ENCODE peak calls at places on chromosomes 12 and 14, in five cellular contexts. One of them, this sample, is unnamed.

GRCh38 chr12:98970210-98970609 is 325.1 kb downstream of the APAF1 start:
- DNase-seq in breast epithelium: no peak
- DNase-seq in psoas muscle: no peak
- DNase-seq in lung: no peak
- DNase-seq in body of pancreas: no peak
- DNase-seq in this sample: no peak

GRCh38 chr12:124005736-124006581 is 32.9 kb downstream of the ZNF664 start:
- DNase-seq in breast epithelium: no peak
- DNase-seq in psoas muscle: no peak
- DNase-seq in lung: no peak
- DNase-seq in body of pancreas: no peak
- DNase-seq in this sample: no peak

GRCh38 chr14:37601849-37602248 is 6.4 kb downstream of the TTC6 start:
- DNase-seq in breast epithelium: no peak
- DNase-seq in psoas muscle: no peak
- DNase-seq in lung: no peak
- DNase-seq in body of pancreas: no peak
- DNase-seq in this sample: no peak

GRCh38 chr12:109927622-109928021 is 27.5 kb downstream of the TCHP start:
- DNase-seq in breast epithelium: no peak
- DNase-seq in psoas muscle: no peak
- DNase-seq in lung: no peak
- DNase-seq in body of pancreas: peak; percentile 46
- DNase-seq in this sample: no peak

GRCh38 chr14:79584679-79585078 is 626.6 kb downstream of the DIO2 start:
- DNase-seq in breast epithelium: no peak
- DNase-seq in psoas muscle: no peak
- DNase-seq in lung: no peak
- DNase-seq in body of pancreas: peak; percentile 8
- DNase-seq in this sample: no peak

GRCh38 chr12:89621511-89621910 is 87.1 kb downstream of the ATP2B1 start:
- DNase-seq in breast epithelium: no peak
- DNase-seq in psoas muscle: no peak
- DNase-seq in lung: no peak
- DNase-seq in body of pancreas: no peak
- DNase-seq in this sample: no peak

GRCh38 chr14:89293349-89293916 is 123.6 kb downstream of the FOXN3 start:
- DNase-seq in breast epithelium: no peak
- DNase-seq in psoas muscle: no peak
- DNase-seq in lung: no peak
- DNase-seq in body of pancreas: no peak
- DNase-seq in this sample: no peak

GRCh38 chr12:66603458-66603857 is 75.4 kb downstream of the GRIP1 start:
- DNase-seq in breast epithelium: no peak
- DNase-seq in psoas muscle: no peak
- DNase-seq in lung: no peak
- DNase-seq in body of pancreas: peak; percentile 5
- DNase-seq in this sample: no peak

GRCh38 chr12:96812153-96812552 is 94.9 kb upstream of the NEDD1 start:
- DNase-seq in breast epithelium: no peak
- DNase-seq in psoas muscle: no peak
- DNase-seq in lung: no peak
- DNase-seq in body of pancreas: no peak
- DNase-seq in this sample: no peak

GRCh38 chr14:90674043-90674670 is 142.1 kb downstream of the TTC7B start:
- DNase-seq in breast epithelium: no peak
- DNase-seq in psoas muscle: peak; percentile 66
- DNase-seq in lung: no peak
- DNase-seq in body of pancreas: no peak
- DNase-seq in this sample: no peak
- H3K27ac ChIP-seq in breast epithelium: no peak overlapping the region
- H3K27ac ChIP-seq in psoas muscle: peak overlapping the region; percentile 93
- H3K27ac ChIP-seq in lung: peak overlapping the region; percentile 77
- H3K27ac ChIP-seq in body of pancreas: no peak overlapping the region
- H3K27ac ChIP-seq in this sample: no peak overlapping the region

DNA sequence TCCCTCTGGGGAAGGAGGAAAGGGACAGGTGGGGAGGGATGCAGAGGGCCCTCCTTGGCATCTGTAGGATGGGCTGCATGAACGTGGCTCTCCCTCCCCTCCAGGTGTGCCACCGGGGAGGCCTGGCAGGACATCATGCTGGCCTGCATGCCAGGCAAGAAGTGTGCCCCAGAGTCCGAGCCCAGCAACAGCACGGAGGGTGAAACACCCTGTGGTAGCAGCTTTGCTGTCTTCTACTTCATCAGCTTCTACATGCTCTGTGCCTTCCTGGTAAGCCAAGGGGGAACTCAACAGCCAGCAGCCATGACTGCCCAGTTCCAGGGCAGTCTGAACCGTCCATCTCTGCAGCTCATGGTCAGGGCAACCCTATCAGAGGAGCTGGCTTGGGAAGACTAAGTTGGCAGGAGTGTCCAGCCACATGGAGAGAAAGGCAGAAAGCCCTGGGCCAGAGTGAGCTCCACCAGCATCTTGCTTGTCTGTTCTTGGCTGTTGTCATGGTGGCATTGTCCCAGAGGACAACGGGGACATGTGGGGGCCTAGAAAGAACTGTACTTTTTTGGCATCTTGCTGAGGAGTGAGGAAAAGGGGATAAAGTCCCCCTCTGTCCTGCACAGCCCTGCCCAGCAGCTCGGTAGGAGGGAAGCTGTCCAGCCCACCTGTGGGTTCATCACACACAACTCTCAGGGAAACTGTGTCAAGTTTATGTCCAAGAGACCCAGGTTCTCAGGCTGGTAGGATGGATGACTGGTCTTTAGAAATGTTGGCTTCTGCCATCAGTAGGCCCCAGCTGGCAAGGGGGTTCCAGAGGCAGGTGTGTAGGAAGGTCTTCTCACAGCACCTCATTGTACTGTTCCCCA is 129.8 kb upstream of the FKBP4 start:
- DNase-seq in breast epithelium: no peak
- DNase-seq in psoas muscle: no peak
- DNase-seq in lung: no peak
- DNase-seq in body of pancreas: no peak
- DNase-seq in this sample: no peak
- H3K27ac ChIP-seq in breast epithelium: no peak overlapping the region
- H3K27ac ChIP-seq in psoas muscle: no peak overlapping the region
- H3K27ac ChIP-seq in lung: no peak overlapping the region
- H3K27ac ChIP-seq in body of pancreas: no peak overlapping the region
- H3K27ac ChIP-seq in this sample: no peak overlapping the region

GRCh38 chr12:75666980-75667359 is 155.6 kb upstream of the KRR1 start:
- DNase-seq in breast epithelium: no peak
- DNase-seq in psoas muscle: no peak
- DNase-seq in lung: no peak
- DNase-seq in body of pancreas: no peak
- DNase-seq in this sample: no peak
- H3K27ac ChIP-seq in breast epithelium: peak overlapping the region; percentile 36
- H3K27ac ChIP-seq in psoas muscle: no peak overlapping the region
- H3K27ac ChIP-seq in lung: no peak overlapping the region
- H3K27ac ChIP-seq in body of pancreas: no peak overlapping the region
- H3K27ac ChIP-seq in this sample: no peak overlapping the region

GRCh38 chr12:51910168-51910567 is 2.9 kb downstream of the ACVRL1 start:
- DNase-seq in breast epithelium: no peak
- DNase-seq in psoas muscle: no peak
- DNase-seq in lung: no peak
- DNase-seq in body of pancreas: no peak
- DNase-seq in this sample: no peak
- H3K27ac ChIP-seq in breast epithelium: peak overlapping the region; percentile 84
- H3K27ac ChIP-seq in psoas muscle: peak overlapping the region; percentile 49
- H3K27ac ChIP-seq in lung: no peak overlapping the region
- H3K27ac ChIP-seq in body of pancreas: no peak overlapping the region
- H3K27ac ChIP-seq in this sample: peak overlapping the region; percentile 95

DNA sequence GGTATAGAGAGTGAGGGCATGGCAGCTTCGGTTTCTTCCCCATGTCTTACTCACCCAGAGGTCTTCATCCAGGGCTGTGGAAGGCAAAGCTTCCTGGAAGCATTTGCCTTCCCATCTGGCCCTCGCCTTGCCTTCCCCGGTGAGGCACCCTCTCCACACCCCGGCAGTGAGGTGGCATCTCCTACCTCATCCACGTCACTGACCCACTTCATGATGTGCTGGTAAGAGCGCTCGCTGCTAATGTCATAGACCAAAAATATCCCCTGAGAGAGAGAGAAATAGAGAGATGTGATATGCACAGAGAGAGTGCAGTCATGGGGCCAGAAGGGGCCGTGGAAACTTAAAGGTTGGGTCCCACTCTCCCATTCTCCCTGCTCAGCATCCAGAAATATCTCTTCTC is 8.3 kb upstream of the GPX2 start:
- DNase-seq in breast epithelium: no peak
- DNase-seq in psoas muscle: peak; percentile 89
- DNase-seq in lung: no peak
- DNase-seq in body of pancreas: no peak
- DNase-seq in this sample: no peak
- H3K27ac ChIP-seq in breast epithelium: no peak overlapping the region
- H3K27ac ChIP-seq in psoas muscle: peak overlapping the region; percentile 96
- H3K27ac ChIP-seq in lung: peak overlapping the region; percentile 81
- H3K27ac ChIP-seq in body of pancreas: no peak overlapping the region
- H3K27ac ChIP-seq in this sample: no peak overlapping the region

GRCh38 chr12:108567388-108567787 is 5.0 kb downstream of the ISCU start:
- DNase-seq in breast epithelium: no peak
- DNase-seq in psoas muscle: no peak
- DNase-seq in lung: peak; percentile 28
- DNase-seq in body of pancreas: peak; percentile 26
- DNase-seq in this sample: no peak
- H3K27ac ChIP-seq in breast epithelium: peak overlapping the region; percentile 65
- H3K27ac ChIP-seq in psoas muscle: peak overlapping the region; percentile 32
- H3K27ac ChIP-seq in lung: no peak overlapping the region
- H3K27ac ChIP-seq in body of pancreas: no peak overlapping the region
- H3K27ac ChIP-seq in this sample: no peak overlapping the region

DNA sequence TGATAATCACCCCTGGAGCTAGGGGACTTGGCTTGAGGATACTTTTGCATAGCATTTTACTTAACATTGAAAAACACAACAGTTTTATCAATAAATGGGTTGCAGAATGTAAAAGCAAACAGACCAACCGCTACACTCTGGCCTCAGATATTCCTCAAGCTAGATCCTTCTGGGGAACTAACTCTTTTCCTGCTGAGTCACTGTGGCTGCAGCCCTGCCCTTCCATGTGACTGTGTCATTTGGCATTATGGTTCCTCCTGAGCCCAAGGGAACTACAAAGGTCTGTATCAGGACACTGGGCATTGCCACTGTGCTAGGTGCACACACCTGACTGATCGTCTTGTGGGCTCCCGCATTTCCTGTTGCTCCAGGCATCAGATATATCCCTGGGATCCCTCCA is 56.6 kb downstream of the TTC9 start:
- DNase-seq in breast epithelium: no peak
- DNase-seq in psoas muscle: no peak
- DNase-seq in lung: no peak
- DNase-seq in body of pancreas: peak; percentile 43
- DNase-seq in this sample: no peak
- H3K27ac ChIP-seq in breast epithelium: no peak overlapping the region
- H3K27ac ChIP-seq in psoas muscle: no peak overlapping the region
- H3K27ac ChIP-seq in lung: no peak overlapping the region
- H3K27ac ChIP-seq in body of pancreas: no peak overlapping the region
- H3K27ac ChIP-seq in this sample: no peak overlapping the region

DNA sequence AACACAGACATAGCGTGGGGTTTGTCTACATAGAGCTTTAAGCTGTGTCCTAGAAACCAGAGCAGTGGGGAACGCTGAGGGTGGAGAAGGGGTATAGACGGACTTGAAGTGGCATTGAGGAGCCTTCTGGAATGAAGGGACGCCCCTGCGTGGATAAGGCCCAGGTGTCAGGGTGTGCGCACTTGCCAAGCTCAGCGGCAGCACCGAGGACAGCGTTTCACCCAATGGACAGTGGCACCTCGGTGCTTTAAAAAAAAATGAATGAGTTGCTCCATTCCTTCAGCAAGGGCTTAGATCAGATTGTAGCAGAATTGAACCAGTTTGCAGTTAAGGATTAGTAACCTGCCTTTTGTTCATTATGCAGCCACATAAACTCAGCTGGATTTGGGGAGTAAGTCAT is 33.6 kb upstream of the MMP17 start:
- DNase-seq in breast epithelium: no peak
- DNase-seq in psoas muscle: no peak
- DNase-seq in lung: no peak
- DNase-seq in body of pancreas: no peak
- DNase-seq in this sample: no peak
- H3K27ac ChIP-seq in breast epithelium: no peak overlapping the region
- H3K27ac ChIP-seq in psoas muscle: no peak overlapping the region
- H3K27ac ChIP-seq in lung: no peak overlapping the region
- H3K27ac ChIP-seq in body of pancreas: no peak overlapping the region
- H3K27ac ChIP-seq in this sample: no peak overlapping the region

This sample was measured in vagina.